ENCODE peak calls at places on chromosome 3, in four cellular contexts. Q is H1, H is GM12878, A is HepG2. X is an unnamed sample.

GRCh38 chr3:113575191-113575590 is 42.8 kb downstream of the SIDT1 start:
- DNase-seq in H (no peak), Q (no peak), A (no peak), X (no peak)

GRCh38 chr3:16382852-16383251 is 117.8 kb downstream of the OXNAD1 start:
- DNase-seq in Q (no peak), H (no peak), A (no peak), X (no peak)

GRCh38 chr3:185460719-185461350 is 38.0 kb downstream of the TMEM41A start:
- DNase-seq in A (no peak), Q (no peak), H (no peak), X (peak)

GRCh38 chr3:187280644-187281043 is 10.9 kb downstream of the MASP1 start:
- DNase-seq in Q (no peak), A (no peak), H (no peak), X (no peak)

GRCh38 chr3:65551945-65552344 is 486.8 kb downstream of the MAGI1 start:
- DNase-seq in Q (no peak), A (no peak), H (no peak), X (no peak)

GRCh38 chr3:21654662-21655061 is 96.3 kb downstream of the ZNF385D start:
- DNase-seq in A (no peak), Q (no peak), H (no peak), X (no peak)

GRCh38 chr3:121648219-121648958 is 12.3 kb downstream of the HCLS1 start:
- DNase-seq in H (no peak), A (no peak), Q (no peak), X (no peak)

GRCh38 chr3:27326211-27326948 is 42.8 kb downstream of the NEK10 start:
- DNase-seq in Q (no peak), H (no peak), A (no peak), X (no peak)

GRCh38 chr3:123757281-123757940 is 126.7 kb downstream of the MYLK start:
- DNase-seq in Q (no peak), A (no peak), H (peak), X (no peak)

GRCh38 chr3:164918915-164919314 is 159.4 kb downstream of the SI start:
- DNase-seq in H (no peak), A (no peak), Q (no peak), X (no peak)

GRCh38 chr3:40258064-40258463 is 51.4 kb upstream of the EIF1B start:
- DNase-seq in A (no peak), Q (no peak), H (no peak), X (no peak)

GRCh38 chr3:146157325-146158060 is 3.5 kb downstream of the PLOD2 start:
- DNase-seq in Q (no peak), A (no peak), H (no peak), X (no peak)

GRCh38 chr3:177212278-177212610 is 15.0 kb upstream of the TBL1XR1 start:
- DNase-seq in A (no peak), H (no peak), Q (no peak), X (no peak)

GRCh38 chr3:32184187-32184730 is 54.2 kb upstream of the CMTM8 start:
- DNase-seq in A (no peak), H (no peak), Q (no peak), X (no peak)

DNA sequence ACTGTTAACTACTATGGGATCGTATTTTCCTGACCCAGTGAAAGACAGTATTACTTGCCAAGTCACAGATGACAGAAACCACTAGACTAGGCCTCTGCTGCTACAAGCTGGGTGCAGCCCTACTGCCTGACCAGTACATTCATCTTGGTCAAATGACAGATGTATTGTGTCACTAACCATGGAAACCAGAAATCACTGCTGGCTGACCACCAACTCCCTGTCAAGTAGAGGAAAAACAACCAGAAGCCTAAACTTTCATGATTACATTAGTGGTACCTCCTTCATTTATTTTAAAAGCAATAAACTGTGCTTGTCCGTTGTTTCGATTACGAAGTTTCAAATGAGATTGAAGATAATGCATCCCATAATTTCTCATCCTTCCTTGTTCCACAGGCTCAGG is 309.8 kb downstream of the LSAMP start:
- DNase-seq in H (no peak), A (no peak), Q (no peak), X (no peak)
- TF ChIP-seq SP1 in H (no peak), A (no peak), Q (no peak), X (no peak)

GRCh38 chr3:144590854-144591253 is 619.2 kb downstream of the DIPK2A start:
- DNase-seq in A (no peak), H (no peak), Q (peak), X (no peak)

GRCh38 chr3:144586382-144586781 is 614.8 kb downstream of the DIPK2A start:
- DNase-seq in Q (no peak), A (peak), H (no peak), X (no peak)

GRCh38 chr3:144585408-144585807 is 613.8 kb downstream of the DIPK2A start:
- DNase-seq in H (peak), Q (no peak), A (no peak), X (no peak)

DNA sequence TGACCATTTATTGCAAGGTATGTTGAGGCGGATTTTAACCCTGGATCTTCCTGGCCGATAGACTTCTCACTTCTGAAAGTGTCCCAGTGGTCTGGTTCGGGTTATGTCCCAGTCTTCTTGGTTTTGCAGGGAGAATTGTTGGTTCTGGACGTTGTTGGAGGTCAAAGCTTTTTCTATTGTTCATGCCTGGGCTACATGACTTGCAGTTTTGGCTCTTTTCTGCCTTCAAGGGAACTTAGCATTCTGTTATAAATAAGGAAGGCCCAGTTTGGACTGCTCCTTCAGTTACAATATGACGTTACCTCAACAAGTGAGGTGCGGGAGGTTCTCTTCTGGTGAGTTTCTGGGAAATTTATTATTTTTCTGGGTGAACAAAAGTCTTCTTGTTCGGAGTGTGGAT is 614.3 kb downstream of the DIPK2A start:
- DNase-seq in A (no peak), H (no peak), Q (no peak), X (no peak)
- H3K27ac ChIP-seq in A (no peak), H (no peak), Q (no peak), X (no peak)

DNA sequence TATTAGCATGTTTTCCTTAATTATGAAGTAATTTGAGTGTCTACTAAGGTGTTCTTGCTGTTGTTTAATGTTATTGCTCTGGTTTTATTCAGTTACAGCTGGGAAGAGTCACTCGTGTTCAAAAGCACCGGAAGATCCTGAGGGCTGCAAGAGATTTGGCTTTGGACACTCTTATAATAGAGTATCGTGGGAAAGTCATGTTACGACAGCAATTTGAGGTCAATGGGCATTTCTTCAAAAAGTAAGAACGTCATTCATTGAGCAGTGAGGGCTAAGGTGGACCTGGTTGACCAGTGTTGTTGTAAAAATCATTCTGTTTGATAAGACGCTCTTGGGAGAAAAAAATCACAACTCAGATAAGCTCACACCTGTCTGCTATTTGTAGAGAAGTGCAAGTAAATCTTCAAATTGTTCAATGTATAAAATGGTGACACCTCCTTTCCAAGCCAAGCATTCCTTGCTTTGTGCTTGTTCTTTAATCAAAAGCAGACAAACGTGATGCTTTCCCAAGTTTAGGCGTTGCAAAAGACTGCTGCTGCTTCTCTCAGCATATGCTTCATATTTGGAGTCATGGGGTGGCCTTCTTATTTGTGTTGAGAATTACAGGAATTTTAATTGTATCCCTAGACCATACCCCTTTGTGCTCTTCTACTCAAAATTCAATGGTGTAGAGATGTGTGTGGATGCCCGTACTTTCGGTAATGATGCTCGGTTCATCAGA is 44.2 kb downstream of the SETD5 start:
- DNase-seq in H (no peak), Q (no peak), A (no peak), X (no peak)
- TF ChIP-seq ATF3 in H (no peak), Q (no peak), A (no peak), X (no peak)

GRCh38 chr3:130386604-130387263 is 41.3 kb downstream of the COL6A5 start:
- DNase-seq in A (no peak), H (no peak), Q (no peak), X (no peak)
- TF ChIP-seq SP1 in A (no peak), H (no peak), Q (no peak), X (no peak)

GRCh38 chr3:17742092-17742836 is at the start of gene TBC1D5:
- DNase-seq in H (peak), A (peak), Q (peak), X (peak)

GRCh38 chr3:17742837-17743659 is 617 bp upstream of the TBC1D5 start:
- DNase-seq in Q (no peak), A (no peak), H (no peak), X (no peak)

GRCh38 chr3:17744693-17745092 is 2.3 kb upstream of the TBC1D5 start:
- DNase-seq in H (no peak), A (no peak), Q (no peak), X (no peak)

GRCh38 chr3:17745301-17745700 is 2.9 kb upstream of the TBC1D5 start:
- DNase-seq in Q (no peak), A (no peak), H (no peak), X (no peak)

GRCh38 chr3:17743660-17743995 is 1.2 kb upstream of the TBC1D5 start:
- DNase-seq in Q (no peak), H (no peak), A (no peak), X (no peak)
- H3K27ac ChIP-seq in Q (no peak), H (peak), A (peak), X (no peak)

GRCh38 chr3:46188708-46189107 is 19.4 kb downstream of the CCR1 start:
- DNase-seq in Q (no peak), A (no peak), H (no peak), X (no peak)

GRCh38 chr3:46184469-46184868 is 23.6 kb downstream of the CCR1 start:
- DNase-seq in Q (no peak), A (no peak), H (no peak), X (peak)

GRCh38 chr3:46191730-46192129 is 16.4 kb downstream of the CCR1 start:
- DNase-seq in H (no peak), Q (no peak), A (no peak), X (no peak)

GRCh38 chr3:46186856-46187700 is 21.0 kb downstream of the CCR1 start:
- DNase-seq in A (no peak), Q (no peak), H (peak), X (no peak)

GRCh38 chr3:46187876-46188275 is 20.2 kb downstream of the CCR1 start:
- DNase-seq in Q (no peak), H (no peak), A (no peak), X (peak)
- TF ChIP-seq ATF3 in Q (no peak), H (no peak), A (no peak), X (no peak)

GRCh38 chr3:46955801-46956259 is 20.7 kb downstream of the CCDC12 start:
- DNase-seq in Q (no peak), H (no peak), A (no peak), X (no peak)
- TF ChIP-seq SP1 in Q (no peak), H (no peak), A (no peak), X (no peak)

DNA sequence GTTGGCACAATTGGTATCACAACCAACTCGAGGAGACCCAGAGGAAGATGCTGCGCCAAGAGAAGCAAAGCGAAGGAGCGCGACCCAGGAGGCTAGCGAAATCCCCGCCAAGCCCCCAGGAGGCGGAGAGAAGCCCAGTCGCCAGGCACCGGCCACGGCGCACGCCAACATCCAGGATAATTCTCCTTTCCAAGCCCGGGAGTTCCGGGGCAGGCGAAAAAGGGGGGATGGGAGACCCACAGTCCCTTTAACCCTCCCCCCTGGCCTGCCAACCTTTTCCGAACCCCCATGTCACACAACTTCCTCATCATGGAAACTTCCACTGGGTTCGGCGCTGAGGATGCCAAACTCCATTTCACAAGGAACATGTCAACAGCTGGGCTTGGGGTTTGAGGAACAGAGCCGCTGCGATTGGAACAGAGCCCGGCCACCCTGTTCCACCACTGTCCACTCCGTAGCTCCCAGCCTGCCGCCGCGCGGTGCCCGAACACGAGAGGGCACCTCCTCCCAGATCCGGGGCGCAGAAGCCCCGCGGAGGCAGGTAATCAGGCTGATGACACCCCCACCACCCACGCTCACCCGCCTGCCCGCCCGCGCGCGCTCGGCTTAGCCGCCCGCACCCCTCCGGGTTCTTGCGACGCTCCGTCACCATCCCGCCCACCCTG is 567 bp downstream of the THRB start:
- DNase-seq in Q (no peak), H (no peak), A (peak), X (no peak)
- H3K27ac ChIP-seq in Q (no peak), H (no peak), A (peak), X (peak)

DNA sequence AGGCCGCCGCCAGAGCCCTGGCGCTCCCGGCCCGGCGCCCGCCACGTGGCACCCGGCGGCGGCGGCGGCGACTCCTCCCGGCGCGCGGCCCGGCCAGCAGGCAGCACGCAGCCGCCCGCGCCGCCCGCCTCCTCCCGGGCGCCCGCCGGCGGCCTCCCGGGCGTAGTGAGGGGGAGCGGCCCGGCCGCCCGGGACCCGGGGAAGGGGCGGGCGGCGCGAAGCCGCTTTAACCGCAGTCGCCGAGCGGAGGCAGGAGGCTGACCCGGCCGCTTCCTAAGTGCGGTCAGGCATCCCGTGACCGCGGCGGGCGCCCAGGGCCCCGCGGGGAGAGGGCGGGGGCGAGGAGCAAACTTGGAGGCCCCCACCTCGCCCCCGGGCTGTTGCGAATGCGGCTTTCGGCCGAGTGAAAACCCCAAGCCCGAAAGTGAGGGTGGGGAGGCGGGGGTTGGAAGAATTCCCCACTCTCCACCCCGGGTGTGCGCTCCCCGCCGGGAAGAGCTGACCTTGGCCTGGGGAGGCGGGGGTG is 1.7 kb upstream of the HES1 start:
- DNase-seq in Q (no peak), H (no peak), A (no peak), X (no peak)
- TF ChIP-seq ATF3 in Q (no peak), H (no peak), A (no peak), X (no peak)